ENCODE peak calls at places on chromosomes 12 and 14, in four cellular contexts. Q is NCI-H1694, Z is C1 segment of cervical spinal cord, S is sciatic nerve. B is an unnamed sample.

GRCh38 chr12:110137786-110138185 is 13.6 kb downstream of the IFT81 start:
- DNase-seq in Q (no peak), Z (no peak), S (no peak), B (no peak)

GRCh38 chr12:24822121-24822899 is 126.6 kb downstream of the BCAT1 start:
- DNase-seq in Q (no peak), Z (no peak), S (no peak), B (no peak)

GRCh38 chr12:54824402-54824801 is 29.9 kb upstream of the MUCL1 start:
- DNase-seq in Q (no peak), Z (no peak), S (no peak), B (no peak)

GRCh38 chr12:107584523-107584922 is 101.1 kb upstream of the PWP1 start:
- DNase-seq in Q (no peak), Z (no peak), S (no peak), B (no peak)

GRCh38 chr12:56979628-56980027 is 22.2 kb upstream of the RDH16 start:
- DNase-seq in Q (no peak), Z (no peak), S (no peak), B (no peak)

GRCh38 chr12:52377266-52377665 is 8.2 kb downstream of the KRT84 start:
- DNase-seq in Q (no peak), Z (no peak), S (no peak), B (no peak)

GRCh38 chr12:3107071-3107583 is 29.9 kb downstream of the TSPAN9 start:
- DNase-seq in Q (no peak), Z (no peak), S (no peak), B (no peak)

GRCh38 chr14:77615231-77616132 is 955 bp downstream of the SPTLC2 start:
- DNase-seq in Q (no peak), Z (peak), S (no peak), B (no peak)

GRCh38 chr12:91370086-91370868 is 187.7 kb upstream of the DCN start:
- DNase-seq in Q (no peak), Z (no peak), S (no peak), B (no peak)

GRCh38 chr12:92208613-92209121 is 63.0 kb upstream of the BTG1 start:
- DNase-seq in Q (no peak), Z (no peak), S (no peak), B (no peak)

GRCh38 chr12:107731376-107731775 is 29.6 kb downstream of the PRDM4 start:
- DNase-seq in Q (no peak), Z (no peak), S (no peak), B (no peak)

GRCh38 chr12:76042147-76042546 is 10.6 kb upstream of the PHLDA1 start:
- DNase-seq in Q (no peak), Z (no peak), S (no peak), B (no peak)

B was measured in mesenteric fat pad.